ENCODE peak calls at places on chromosomes 3 and 15, in nine cellular contexts. L, E, X, U, F, Y, A, R and P are unnamed samples.

GRCh38 chr15:40878785-40879184 is 4.8 kb upstream of the RHOV start:
- DNase-seq in F (no peak), A (no peak), L (no peak), Y (no peak), X (peak), R (no peak), E (no peak), U (no peak), P (no peak)

GRCh38 chr3:158808697-158809096 is 6.8 kb downstream of the MFSD1 start:
- DNase-seq in F (no peak), E (no peak), L (no peak), A (peak), R (no peak), X (peak), U (no peak), Y (no peak), P (no peak)

GRCh38 chr3:177037241-177037640 is 160.0 kb downstream of the TBL1XR1 start:
- DNase-seq in A (peak), F (no peak), Y (no peak), L (no peak), U (no peak), X (peak), R (no peak), E (no peak), P (no peak)

GRCh38 chr3:61979645-61980430 is 393.5 kb downstream of the FEZF2 start:
- DNase-seq in U (no peak), E (no peak), L (no peak), A (no peak), X (peak), F (no peak), R (no peak), Y (no peak), P (no peak)

GRCh38 chr3:116201032-116201690 is 244.1 kb downstream of the LSAMP start:
- DNase-seq in X (no peak), A (no peak), F (no peak), E (no peak), R (no peak), U (no peak), Y (no peak), L (no peak), P (no peak)

GRCh38 chr3:72155391-72156064 is 370.6 kb upstream of the PROK2 start:
- DNase-seq in U (peak), F (peak), E (peak), A (peak), L (peak), X (peak), Y (peak), R (peak), P (no peak)

GRCh38 chr3:62607287-62608029 is 234.1 kb upstream of the FEZF2 start:
- DNase-seq in F (no peak), R (no peak), U (no peak), Y (peak), A (peak), L (no peak), E (peak), X (peak), P (no peak)

GRCh38 chr15:86403914-86404583 is 324.4 kb downstream of the AGBL1 start:
- DNase-seq in Y (no peak), A (no peak), F (no peak), X (no peak), U (no peak), L (no peak), R (no peak), E (no peak), P (no peak)

GRCh38 chr3:162295323-162295983 is 798.8 kb downstream of the OTOL1 start:
- DNase-seq in E (no peak), A (peak), R (no peak), F (no peak), Y (no peak), L (no peak), U (peak), X (peak), P (no peak)

GRCh38 chr3:159928692-159929091 is 59.9 kb upstream of the IL12A start:
- DNase-seq in X (peak), A (peak), R (no peak), Y (no peak), F (no peak), L (no peak), E (no peak), U (peak), P (no peak)

GRCh38 chr3:146125946-146126345 is 35.0 kb downstream of the PLOD2 start:
- DNase-seq in Y (no peak), F (no peak), X (peak), R (no peak), E (no peak), L (no peak), A (peak), U (peak), P (no peak)

GRCh38 chr3:38782148-38782547 is 33.9 kb downstream of the SCN10A start:
- DNase-seq in L (no peak), Y (no peak), U (no peak), E (no peak), A (no peak), X (no peak), F (no peak), R (no peak), P (no peak)
- TF ChIP-seq CTCF in L (no peak), Y (no peak), U (no peak), E (no peak), A (no peak), X (no peak), F (no peak), R (no peak), P (no peak)

DNA sequence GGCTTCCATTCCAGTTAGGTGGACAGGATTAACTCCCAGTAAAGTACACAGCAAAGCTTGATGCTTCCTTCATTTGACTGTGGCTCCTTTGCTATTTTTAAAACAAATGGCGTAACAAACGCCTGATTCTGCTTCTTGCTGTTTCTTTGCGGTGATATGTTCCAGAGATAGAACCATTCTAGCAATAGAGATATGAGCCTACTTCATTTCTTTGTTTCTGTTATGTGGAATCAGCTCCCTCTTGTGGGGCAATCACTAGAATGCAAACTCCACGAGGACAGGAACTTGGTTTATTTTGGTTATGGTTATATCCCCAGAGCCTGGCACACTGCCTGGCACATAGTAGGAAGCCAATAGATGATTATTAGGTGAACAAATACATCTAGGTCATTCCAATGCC is 122.6 kb upstream of the SLC6A11 start:
- DNase-seq in E (no peak), U (no peak), Y (no peak), R (no peak), L (no peak), F (no peak), A (no peak), X (peak), P (no peak)
- TF ChIP-seq CTCF in E (peak), U (no peak), Y (no peak), R (no peak), L (no peak), F (no peak), A (peak), X (peak), P (no peak)

GRCh38 chr15:46088486-46089437 is 453.9 kb downstream of the SQOR start:
- DNase-seq in X (peak), U (no peak), E (no peak), L (no peak), R (no peak), A (no peak), F (no peak), Y (no peak), P (no peak)

GRCh38 chr15:46089438-46090044 is 454.7 kb downstream of the SQOR start:
- DNase-seq in Y (no peak), E (no peak), X (no peak), F (no peak), A (no peak), R (no peak), U (no peak), L (no peak), P (no peak)

DNA sequence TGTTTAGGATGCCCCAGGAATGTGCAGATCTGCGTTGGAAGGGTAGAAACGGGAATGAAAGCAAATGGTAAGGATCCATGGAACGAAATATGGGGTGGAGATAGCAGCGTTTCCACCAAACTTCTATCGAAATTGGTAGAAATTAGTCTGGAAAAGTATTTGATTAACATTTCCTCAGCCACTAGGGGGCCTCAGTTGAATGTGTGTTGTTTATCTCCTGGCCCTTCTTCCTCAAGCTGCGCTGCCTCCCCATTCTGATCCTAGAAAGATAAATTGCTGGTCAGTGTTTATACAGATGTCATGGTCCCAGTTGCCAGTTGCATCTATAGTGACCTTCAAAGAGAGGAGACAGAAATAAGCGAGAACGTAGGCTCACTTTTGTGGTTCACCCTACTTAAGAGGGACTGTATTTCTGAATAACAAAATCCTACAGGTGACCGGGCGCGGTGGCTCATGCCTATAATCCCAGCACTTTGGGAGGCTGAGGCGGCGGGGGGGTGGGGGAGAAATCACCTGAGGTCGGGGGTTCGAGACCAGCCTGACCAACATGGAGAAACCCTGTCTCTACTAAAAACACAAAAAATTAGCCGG is 457.1 kb downstream of the SQOR start:
- DNase-seq in F (no peak), X (peak), E (no peak), L (no peak), A (no peak), U (no peak), R (no peak), Y (no peak), P (no peak)
- TF ChIP-seq CTCF in F (no peak), X (peak), E (peak), L (no peak), A (peak), U (peak), R (no peak), Y (no peak), P (peak)

DNA sequence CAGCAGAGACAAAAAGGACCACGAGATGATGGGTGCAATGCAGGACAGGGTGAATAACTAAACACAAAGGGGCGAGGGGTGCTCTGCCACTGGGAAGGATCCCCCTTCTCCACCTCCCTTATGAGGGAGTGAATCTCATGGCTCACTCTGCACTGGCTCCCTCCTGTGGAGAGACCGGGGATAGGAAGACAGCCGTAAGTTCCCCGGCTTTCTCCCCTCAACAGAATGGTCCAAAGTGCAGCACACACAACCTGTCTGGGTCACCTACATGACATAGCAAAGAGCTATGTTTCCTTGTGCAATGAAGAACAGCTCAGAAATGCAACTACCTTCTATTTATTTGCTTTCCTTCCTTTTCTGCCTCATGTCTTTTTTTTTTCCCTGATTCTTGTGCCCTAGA is 7.8 kb upstream of the ACSBG1 start:
- DNase-seq in L (no peak), U (no peak), X (peak), Y (no peak), E (no peak), R (no peak), F (no peak), A (no peak), P (no peak)
- TF ChIP-seq CTCF in L (no peak), U (peak), X (peak), Y (no peak), E (peak), R (no peak), F (no peak), A (peak), P (peak)

GRCh38 chr3:13405614-13406013 is 14.5 kb downstream of the NUP210 start:
- DNase-seq in E (no peak), R (no peak), U (no peak), X (no peak), A (no peak), L (no peak), F (no peak), Y (no peak), P (no peak)

GRCh38 chr3:13401149-13401548 is 19.0 kb downstream of the NUP210 start:
- DNase-seq in L (no peak), X (no peak), A (no peak), R (no peak), Y (no peak), U (no peak), E (no peak), F (no peak), P (no peak)

GRCh38 chr3:13403818-13404216 is 16.3 kb downstream of the NUP210 start:
- DNase-seq in U (no peak), E (no peak), F (no peak), L (no peak), R (no peak), A (no peak), Y (no peak), X (no peak), P (no peak)

GRCh38 chr3:13404625-13405452 is 15.3 kb downstream of the NUP210 start:
- DNase-seq in Y (no peak), X (no peak), U (no peak), L (no peak), E (no peak), A (no peak), F (no peak), R (no peak), P (no peak)

DNA sequence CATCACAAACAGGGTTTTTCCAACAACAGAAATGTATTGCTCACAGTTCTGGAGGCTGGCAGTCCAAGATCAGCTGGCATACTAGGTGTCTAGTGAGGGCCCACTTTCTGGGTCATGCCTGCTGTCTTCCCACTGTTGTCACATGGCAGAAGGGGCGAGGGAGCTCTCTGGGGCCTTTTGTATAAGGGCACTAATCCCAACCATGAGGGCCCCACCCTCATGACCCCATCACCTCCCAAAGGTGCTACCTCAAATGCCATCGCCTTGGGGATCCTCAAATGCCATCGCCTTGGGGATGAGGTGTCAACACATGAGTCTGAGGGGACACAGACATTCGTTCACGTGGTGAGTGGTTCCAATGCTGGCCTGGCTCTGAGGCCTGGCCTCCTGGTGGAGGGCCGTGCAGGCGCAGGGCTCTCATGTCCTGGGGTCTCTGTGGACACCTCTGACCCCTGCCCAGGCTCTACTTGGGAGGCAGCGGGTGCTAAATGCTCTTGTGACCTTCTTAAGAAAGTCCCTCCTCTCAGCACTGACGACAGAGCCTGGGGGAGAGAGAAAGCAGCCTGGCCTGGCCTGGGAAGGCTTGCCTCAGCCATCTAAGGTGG is 16.8 kb downstream of the NUP210 start:
- DNase-seq in F (no peak), L (no peak), Y (no peak), U (no peak), X (no peak), E (no peak), R (no peak), A (no peak), P (no peak)
- TF ChIP-seq CTCF in F (no peak), L (no peak), Y (no peak), U (no peak), X (no peak), E (no peak), R (no peak), A (no peak), P (no peak)